ENCODE peak calls at places on chromosomes 12 and 14, in ten cellular contexts. One of them, this sample, is unnamed.

GRCh38 chr12:128794661-128795529 is 28.9 kb downstream of the SLC15A4 start:
- DNase-seq in AG08395: no peak
- DNase-seq in NCI-H526: no peak
- DNase-seq in anterior cingulate cortex: no peak
- DNase-seq in iPS-NIHi11: no peak
- DNase-seq in activated CD4-positive, alpha-beta T cell treated with anti-CD3 and anti-CD28 coated beads for 24 hours: no peak
- DNase-seq in T-helper 17 cell: no peak
- DNase-seq in skeletal muscle cell: no peak
- DNase-seq in AG09309: no peak
- DNase-seq in astrocyte of the hippocampus: no peak
- DNase-seq in this sample: no peak

GRCh38 chr14:97458302-97459137 is 661.3 kb downstream of the VRK1 start:
- DNase-seq in AG08395: peak; percentile 12
- DNase-seq in NCI-H526: no peak
- DNase-seq in anterior cingulate cortex: peak; percentile 5
- DNase-seq in iPS-NIHi11: peak; percentile 75
- DNase-seq in activated CD4-positive, alpha-beta T cell treated with anti-CD3 and anti-CD28 coated beads for 24 hours: peak; percentile 69
- DNase-seq in T-helper 17 cell: peak; percentile 70
- DNase-seq in skeletal muscle cell: no peak
- DNase-seq in AG09309: no peak
- DNase-seq in astrocyte of the hippocampus: peak; percentile 30
- DNase-seq in this sample: no peak

GRCh38 chr14:69363055-69363454 is 35.0 kb downstream of the ERH start:
- DNase-seq in AG08395: peak; percentile 82
- DNase-seq in NCI-H526: peak; percentile 39
- DNase-seq in anterior cingulate cortex: peak; percentile 12
- DNase-seq in iPS-NIHi11: peak; percentile 71
- DNase-seq in activated CD4-positive, alpha-beta T cell treated with anti-CD3 and anti-CD28 coated beads for 24 hours: no peak
- DNase-seq in T-helper 17 cell: no peak
- DNase-seq in skeletal muscle cell: peak; percentile 11
- DNase-seq in AG09309: no peak
- DNase-seq in astrocyte of the hippocampus: peak; percentile 66
- DNase-seq in this sample: peak; percentile 15

GRCh38 chr12:51505363-51505762 is 80.7 kb downstream of the SLC4A8 start:
- DNase-seq in AG08395: no peak
- DNase-seq in NCI-H526: no peak
- DNase-seq in anterior cingulate cortex: no peak
- DNase-seq in iPS-NIHi11: no peak
- DNase-seq in activated CD4-positive, alpha-beta T cell treated with anti-CD3 and anti-CD28 coated beads for 24 hours: no peak
- DNase-seq in T-helper 17 cell: no peak
- DNase-seq in skeletal muscle cell: no peak
- DNase-seq in AG09309: no peak
- DNase-seq in astrocyte of the hippocampus: no peak
- DNase-seq in this sample: no peak

GRCh38 chr14:38257500-38257899 is 1.6 kb upstream of the CLEC14A start:
- DNase-seq in AG08395: no peak
- DNase-seq in NCI-H526: no peak
- DNase-seq in anterior cingulate cortex: no peak
- DNase-seq in iPS-NIHi11: no peak
- DNase-seq in activated CD4-positive, alpha-beta T cell treated with anti-CD3 and anti-CD28 coated beads for 24 hours: no peak
- DNase-seq in T-helper 17 cell: no peak
- DNase-seq in skeletal muscle cell: no peak
- DNase-seq in AG09309: no peak
- DNase-seq in astrocyte of the hippocampus: no peak
- DNase-seq in this sample: no peak

GRCh38 chr14:92575061-92575772 is 61.6 kb downstream of the RIN3 start:
- DNase-seq in AG08395: no peak
- DNase-seq in NCI-H526: no peak
- DNase-seq in anterior cingulate cortex: no peak
- DNase-seq in iPS-NIHi11: no peak
- DNase-seq in activated CD4-positive, alpha-beta T cell treated with anti-CD3 and anti-CD28 coated beads for 24 hours: no peak
- DNase-seq in T-helper 17 cell: no peak
- DNase-seq in skeletal muscle cell: no peak
- DNase-seq in AG09309: no peak
- DNase-seq in astrocyte of the hippocampus: no peak
- DNase-seq in this sample: no peak

GRCh38 chr14:80768646-80769045 is 172.9 kb downstream of the CEP128 start:
- DNase-seq in AG08395: no peak
- DNase-seq in NCI-H526: no peak
- DNase-seq in anterior cingulate cortex: no peak
- DNase-seq in iPS-NIHi11: no peak
- DNase-seq in activated CD4-positive, alpha-beta T cell treated with anti-CD3 and anti-CD28 coated beads for 24 hours: no peak
- DNase-seq in T-helper 17 cell: no peak
- DNase-seq in skeletal muscle cell: no peak
- DNase-seq in AG09309: no peak
- DNase-seq in astrocyte of the hippocampus: no peak
- DNase-seq in this sample: no peak

GRCh38 chr14:99345472-99345871 is 73.5 kb upstream of the BCL11B start:
- DNase-seq in AG08395: no peak
- DNase-seq in NCI-H526: no peak
- DNase-seq in anterior cingulate cortex: no peak
- DNase-seq in iPS-NIHi11: no peak
- DNase-seq in activated CD4-positive, alpha-beta T cell treated with anti-CD3 and anti-CD28 coated beads for 24 hours: no peak
- DNase-seq in T-helper 17 cell: no peak
- DNase-seq in skeletal muscle cell: no peak
- DNase-seq in AG09309: no peak
- DNase-seq in astrocyte of the hippocampus: no peak
- DNase-seq in this sample: no peak

GRCh38 chr12:73598626-73599025 is 939.0 kb upstream of the ATXN7L3B start:
- DNase-seq in AG08395: no peak
- DNase-seq in NCI-H526: no peak
- DNase-seq in anterior cingulate cortex: no peak
- DNase-seq in iPS-NIHi11: no peak
- DNase-seq in activated CD4-positive, alpha-beta T cell treated with anti-CD3 and anti-CD28 coated beads for 24 hours: no peak
- DNase-seq in T-helper 17 cell: no peak
- DNase-seq in skeletal muscle cell: no peak
- DNase-seq in AG09309: no peak
- DNase-seq in astrocyte of the hippocampus: peak; percentile 6
- DNase-seq in this sample: no peak

GRCh38 chr14:102988054-102988453 is 65.6 kb downstream of the AMN start:
- DNase-seq in AG08395: no peak
- DNase-seq in NCI-H526: no peak
- DNase-seq in anterior cingulate cortex: no peak
- DNase-seq in iPS-NIHi11: no peak
- DNase-seq in activated CD4-positive, alpha-beta T cell treated with anti-CD3 and anti-CD28 coated beads for 24 hours: no peak
- DNase-seq in T-helper 17 cell: no peak
- DNase-seq in skeletal muscle cell: no peak
- DNase-seq in AG09309: no peak
- DNase-seq in astrocyte of the hippocampus: no peak
- DNase-seq in this sample: no peak

GRCh38 chr12:95611676-95612309 is 60.5 kb upstream of the USP44 start:
- DNase-seq in AG08395: no peak
- DNase-seq in NCI-H526: peak; percentile 67
- DNase-seq in anterior cingulate cortex: no peak
- DNase-seq in iPS-NIHi11: no peak
- DNase-seq in activated CD4-positive, alpha-beta T cell treated with anti-CD3 and anti-CD28 coated beads for 24 hours: no peak
- DNase-seq in T-helper 17 cell: no peak
- DNase-seq in skeletal muscle cell: no peak
- DNase-seq in AG09309: no peak
- DNase-seq in astrocyte of the hippocampus: no peak
- DNase-seq in this sample: no peak

GRCh38 chr14:104086210-104086660 is 735 bp downstream of the ASPG start:
- DNase-seq in AG08395: no peak
- DNase-seq in NCI-H526: no peak
- DNase-seq in anterior cingulate cortex: no peak
- DNase-seq in iPS-NIHi11: no peak
- DNase-seq in activated CD4-positive, alpha-beta T cell treated with anti-CD3 and anti-CD28 coated beads for 24 hours: no peak
- DNase-seq in T-helper 17 cell: no peak
- DNase-seq in skeletal muscle cell: no peak
- DNase-seq in AG09309: no peak
- DNase-seq in astrocyte of the hippocampus: no peak
- DNase-seq in this sample: no peak

GRCh38 chr12:117042171-117042809 is 56.9 kb downstream of the TESC start:
- DNase-seq in AG08395: peak; percentile 42
- DNase-seq in NCI-H526: no peak
- DNase-seq in anterior cingulate cortex: no peak
- DNase-seq in iPS-NIHi11: no peak
- DNase-seq in activated CD4-positive, alpha-beta T cell treated with anti-CD3 and anti-CD28 coated beads for 24 hours: no peak
- DNase-seq in T-helper 17 cell: no peak
- DNase-seq in skeletal muscle cell: no peak
- DNase-seq in AG09309: no peak
- DNase-seq in astrocyte of the hippocampus: no peak
- DNase-seq in this sample: no peak

GRCh38 chr14:24463806-24464785 is 21.5 kb upstream of the SDR39U1 start:
- DNase-seq in AG08395: no peak
- DNase-seq in NCI-H526: no peak
- DNase-seq in anterior cingulate cortex: no peak
- DNase-seq in iPS-NIHi11: no peak
- DNase-seq in activated CD4-positive, alpha-beta T cell treated with anti-CD3 and anti-CD28 coated beads for 24 hours: no peak
- DNase-seq in T-helper 17 cell: no peak
- DNase-seq in skeletal muscle cell: no peak
- DNase-seq in AG09309: no peak
- DNase-seq in astrocyte of the hippocampus: no peak
- DNase-seq in this sample: no peak

GRCh38 chr14:96016761-96017160 is 22.4 kb upstream of the C14orf132 start:
- DNase-seq in AG08395: no peak
- DNase-seq in NCI-H526: no peak
- DNase-seq in anterior cingulate cortex: no peak
- DNase-seq in iPS-NIHi11: no peak
- DNase-seq in activated CD4-positive, alpha-beta T cell treated with anti-CD3 and anti-CD28 coated beads for 24 hours: no peak
- DNase-seq in T-helper 17 cell: no peak
- DNase-seq in skeletal muscle cell: no peak
- DNase-seq in AG09309: no peak
- DNase-seq in astrocyte of the hippocampus: no peak
- DNase-seq in this sample: no peak

GRCh38 chr14:94650806-94651805 is 38.9 kb downstream of the SERPINA3 start:
- DNase-seq in AG08395: no peak
- DNase-seq in NCI-H526: no peak
- DNase-seq in anterior cingulate cortex: no peak
- DNase-seq in iPS-NIHi11: no peak
- DNase-seq in activated CD4-positive, alpha-beta T cell treated with anti-CD3 and anti-CD28 coated beads for 24 hours: no peak
- DNase-seq in T-helper 17 cell: no peak
- DNase-seq in skeletal muscle cell: no peak
- DNase-seq in AG09309: no peak
- DNase-seq in astrocyte of the hippocampus: no peak
- DNase-seq in this sample: no peak

GRCh38 chr12:94718114-94718513 is 67.8 kb upstream of the TMCC3 start:
- DNase-seq in AG08395: no peak
- DNase-seq in NCI-H526: no peak
- DNase-seq in anterior cingulate cortex: no peak
- DNase-seq in iPS-NIHi11: peak; percentile 30
- DNase-seq in activated CD4-positive, alpha-beta T cell treated with anti-CD3 and anti-CD28 coated beads for 24 hours: no peak
- DNase-seq in T-helper 17 cell: no peak
- DNase-seq in skeletal muscle cell: no peak
- DNase-seq in AG09309: no peak
- DNase-seq in astrocyte of the hippocampus: peak; percentile 8
- DNase-seq in this sample: peak; percentile 73

GRCh38 chr12:76028649-76029277 is 2.8 kb downstream of the PHLDA1 start:
- DNase-seq in AG08395: no peak
- DNase-seq in NCI-H526: no peak
- DNase-seq in anterior cingulate cortex: no peak
- DNase-seq in iPS-NIHi11: no peak
- DNase-seq in activated CD4-positive, alpha-beta T cell treated with anti-CD3 and anti-CD28 coated beads for 24 hours: no peak
- DNase-seq in T-helper 17 cell: no peak
- DNase-seq in skeletal muscle cell: no peak
- DNase-seq in AG09309: no peak
- DNase-seq in astrocyte of the hippocampus: peak; percentile 33
- DNase-seq in this sample: no peak

GRCh38 chr12:71045781-71046180 is 112.0 kb downstream of the TSPAN8 start:
- DNase-seq in AG08395: peak; percentile 9
- DNase-seq in NCI-H526: no peak
- DNase-seq in anterior cingulate cortex: no peak
- DNase-seq in iPS-NIHi11: no peak
- DNase-seq in activated CD4-positive, alpha-beta T cell treated with anti-CD3 and anti-CD28 coated beads for 24 hours: no peak
- DNase-seq in T-helper 17 cell: no peak
- DNase-seq in skeletal muscle cell: peak; percentile 79
- DNase-seq in AG09309: no peak
- DNase-seq in astrocyte of the hippocampus: peak; percentile 28
- DNase-seq in this sample: peak; percentile 69

GRCh38 chr14:52058346-52058745 is 10.5 kb downstream of the NID2 start:
- DNase-seq in AG08395: no peak
- DNase-seq in NCI-H526: no peak
- DNase-seq in anterior cingulate cortex: no peak
- DNase-seq in iPS-NIHi11: no peak
- DNase-seq in activated CD4-positive, alpha-beta T cell treated with anti-CD3 and anti-CD28 coated beads for 24 hours: no peak
- DNase-seq in T-helper 17 cell: no peak
- DNase-seq in skeletal muscle cell: no peak
- DNase-seq in AG09309: no peak
- DNase-seq in astrocyte of the hippocampus: no peak
- DNase-seq in this sample: no peak

GRCh38 chr14:99378782-99379214 is 101.9 kb downstream of the SETD3 start:
- DNase-seq in AG08395: peak; percentile 67
- DNase-seq in NCI-H526: no peak
- DNase-seq in anterior cingulate cortex: no peak
- DNase-seq in iPS-NIHi11: peak; percentile 49
- DNase-seq in activated CD4-positive, alpha-beta T cell treated with anti-CD3 and anti-CD28 coated beads for 24 hours: no peak
- DNase-seq in T-helper 17 cell: no peak
- DNase-seq in skeletal muscle cell: peak; percentile 5
- DNase-seq in AG09309: no peak
- DNase-seq in astrocyte of the hippocampus: peak; percentile 50
- DNase-seq in this sample: peak; percentile 52

GRCh38 chr12:47038270-47038748 is 41.1 kb upstream of the PCED1B start:
- DNase-seq in AG08395: no peak
- DNase-seq in NCI-H526: peak; percentile 27
- DNase-seq in anterior cingulate cortex: no peak
- DNase-seq in iPS-NIHi11: no peak
- DNase-seq in activated CD4-positive, alpha-beta T cell treated with anti-CD3 and anti-CD28 coated beads for 24 hours: no peak
- DNase-seq in T-helper 17 cell: no peak
- DNase-seq in skeletal muscle cell: no peak
- DNase-seq in AG09309: no peak
- DNase-seq in astrocyte of the hippocampus: no peak
- DNase-seq in this sample: no peak

GRCh38 chr14:61152851-61153364 is 128.2 kb downstream of the TMEM30B start:
- DNase-seq in AG08395: no peak
- DNase-seq in NCI-H526: no peak
- DNase-seq in anterior cingulate cortex: no peak
- DNase-seq in iPS-NIHi11: no peak
- DNase-seq in activated CD4-positive, alpha-beta T cell treated with anti-CD3 and anti-CD28 coated beads for 24 hours: no peak
- DNase-seq in T-helper 17 cell: no peak
- DNase-seq in skeletal muscle cell: peak; percentile 68
- DNase-seq in AG09309: no peak
- DNase-seq in astrocyte of the hippocampus: peak; percentile 78
- DNase-seq in this sample: no peak